ENCODE peak calls at places on chromosome 16, in seven cellular contexts. V is psoas muscle; P is naive thymus-derived CD4-positive, alpha-beta T cell; C is body of pancreas; O is mammary epithelial cell; E is AG04450; N is left ventricle myocardium inferior. K is an unnamed sample.

GRCh38 chr16:19929062-19929511 is 44.4 kb upstream of the GPRC5B start:
- DNase-seq in V (no peak), O (no peak), N (no peak), C (no peak), P (no peak), E (no peak), K (no peak)

GRCh38 chr16:68275611-68276191 is 11.4 kb downstream of the SLC7A6 start:
- DNase-seq in P (no peak), V (no peak), N (no peak), E (no peak), O (peak; percentile 87), C (no peak), K (no peak)

GRCh38 chr16:76614255-76614654 is 337.1 kb downstream of the CNTNAP4 start:
- DNase-seq in O (no peak), E (no peak), P (no peak), V (no peak), N (no peak), C (peak; percentile 46), K (no peak)

GRCh38 chr16:694863-695354 is 4.7 kb upstream of the WDR24 start:
- DNase-seq in N (no peak), C (no peak), P (no peak), O (no peak), E (no peak), V (no peak), K (no peak)

GRCh38 chr16:30005341-30006094 is 5.3 kb downstream of the DOC2A start:
- DNase-seq in P (no peak), O (no peak), N (no peak), C (peak; percentile 36), E (no peak), V (peak; percentile 72), K (no peak)

GRCh38 chr16:52446076-52446475 is 100.9 kb downstream of the TOX3 start:
- DNase-seq in E (no peak), P (no peak), O (no peak), C (no peak), V (no peak), N (no peak), K (no peak)

GRCh38 chr16:624522-625401 is 6.0 kb upstream of the WFIKKN1 start:
- DNase-seq in N (no peak), C (no peak), O (no peak), V (no peak), E (no peak), P (no peak), K (no peak)

GRCh38 chr16:77298638-77299360 is 99.6 kb downstream of the SYCE1L start:
- DNase-seq in C (no peak), N (no peak), O (peak; percentile 92), E (peak; percentile 46), P (no peak), V (no peak), K (no peak)

GRCh38 chr16:68416057-68417046 is 32.0 kb downstream of the SMPD3 start:
- DNase-seq in E (no peak), P (no peak), N (no peak), O (no peak), V (no peak), C (peak; percentile 76), K (no peak)

GRCh38 chr16:920722-921121 is 50.1 kb downstream of the LMF1 start:
- DNase-seq in O (no peak), P (no peak), V (peak; percentile 83), N (peak; percentile 35), E (no peak), C (no peak), K (no peak)

GRCh38 chr16:54069601-54070239 is 216.9 kb downstream of the IRX3 start:
- DNase-seq in E (no peak), C (no peak), N (no peak), O (no peak), P (no peak), V (no peak), K (no peak)

GRCh38 chr16:67247698-67248400 is 568 bp upstream of the FHOD1 start:
- DNase-seq in V (no peak), E (no peak), O (no peak), C (no peak), N (no peak), P (no peak), K (no peak)

GRCh38 chr16:56311208-56312027 is 113.9 kb downstream of the AMFR start:
- DNase-seq in P (no peak), C (no peak), V (no peak), O (no peak), E (no peak), N (no peak), K (no peak)

GRCh38 chr16:82641336-82641984 is 14.7 kb downstream of the CDH13 start:
- DNase-seq in C (no peak), N (no peak), P (no peak), O (peak; percentile 26), E (no peak), V (no peak), K (no peak)

GRCh38 chr16:3009568-3010390 is 2.9 kb upstream of the CLDN9 start:
- DNase-seq in O (peak; percentile 50), C (peak; percentile 84), N (no peak), V (no peak), E (no peak), P (no peak), K (peak; percentile 90)

GRCh38 chr16:3008749-3009088 is 4.0 kb upstream of the CLDN9 start:
- DNase-seq in C (no peak), N (no peak), O (no peak), V (no peak), P (no peak), E (no peak), K (no peak)

GRCh38 chr16:3004781-3005284 is 7.9 kb upstream of the CLDN9 start:
- DNase-seq in V (no peak), O (no peak), P (no peak), N (no peak), C (peak; percentile 85), E (no peak), K (peak; percentile 83)

GRCh38 chr16:3007957-3008748 is 4.6 kb upstream of the CLDN9 start:
- DNase-seq in O (no peak), N (peak; percentile 43), V (no peak), P (no peak), C (peak; percentile 59), E (no peak), K (peak; percentile 84)

DNA sequence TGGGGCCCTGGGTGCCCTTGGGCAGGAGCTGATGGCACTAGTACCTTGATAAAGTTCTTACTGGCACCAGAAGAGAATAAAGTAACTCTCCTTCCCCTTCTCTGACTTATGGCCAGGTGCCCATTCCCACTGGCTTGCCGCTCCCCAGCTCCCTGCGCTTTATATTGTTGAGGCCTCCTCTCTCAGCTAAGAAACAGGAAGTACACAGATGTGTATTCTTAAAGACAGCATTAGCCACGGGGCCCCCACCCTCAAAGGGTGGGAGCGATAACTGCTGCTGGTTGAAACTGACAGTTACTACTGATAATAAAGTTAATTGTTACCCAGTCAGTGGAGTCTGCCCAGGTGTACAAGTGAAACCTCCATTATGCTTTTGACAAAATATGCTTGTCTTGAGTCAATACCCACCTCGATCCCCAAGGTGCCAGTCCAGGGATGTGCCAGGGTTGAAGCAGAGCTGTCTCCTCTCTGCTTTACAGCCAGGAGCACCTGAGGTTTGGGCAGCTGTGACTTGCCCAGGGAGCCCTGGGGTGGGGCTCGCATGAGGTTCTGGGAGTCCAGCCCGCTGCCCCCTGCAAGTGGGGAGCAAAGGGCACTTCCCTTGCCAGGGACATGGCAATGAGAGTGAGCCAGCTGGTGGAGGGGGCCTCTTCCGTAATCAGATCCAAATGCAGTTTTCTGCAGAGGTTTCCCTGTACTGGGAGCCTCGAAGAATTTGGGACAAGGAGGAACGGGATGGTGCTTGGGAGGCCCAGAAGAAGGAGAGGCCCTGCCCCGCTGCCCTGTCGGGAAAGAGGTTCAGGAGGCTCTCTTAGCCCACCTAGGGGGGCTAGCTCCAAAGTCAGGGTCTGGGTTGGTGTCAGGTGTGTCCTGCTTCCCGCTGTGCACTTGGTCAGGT is 5.4 kb upstream of the CLDN9 start:
- DNase-seq in O (no peak), C (peak; percentile 85), V (no peak), P (no peak), N (no peak), E (no peak), K (no peak)
- H3K27ac ChIP-seq in O (no peak overlapping the region), C (peak overlapping the region; percentile 94), V (no peak overlapping the region), P (no peak overlapping the region), N (no peak overlapping the region), E (no peak overlapping the region), K (peak overlapping the region; percentile 45)

GRCh38 chr16:10877472-10877946 is 507 bp downstream of the CIITA start:
- DNase-seq in P (no peak), V (no peak), E (no peak), C (no peak), N (no peak), O (no peak), K (peak; percentile 42)
- H3K4me3 ChIP-seq in P (peak overlapping the region; percentile 47), V (peak overlapping the region; percentile 73), E (no peak overlapping the region), C (no peak overlapping the region), N (peak overlapping the region; percentile 76), O (no peak overlapping the region), K (peak overlapping the region; percentile 66)

DNA sequence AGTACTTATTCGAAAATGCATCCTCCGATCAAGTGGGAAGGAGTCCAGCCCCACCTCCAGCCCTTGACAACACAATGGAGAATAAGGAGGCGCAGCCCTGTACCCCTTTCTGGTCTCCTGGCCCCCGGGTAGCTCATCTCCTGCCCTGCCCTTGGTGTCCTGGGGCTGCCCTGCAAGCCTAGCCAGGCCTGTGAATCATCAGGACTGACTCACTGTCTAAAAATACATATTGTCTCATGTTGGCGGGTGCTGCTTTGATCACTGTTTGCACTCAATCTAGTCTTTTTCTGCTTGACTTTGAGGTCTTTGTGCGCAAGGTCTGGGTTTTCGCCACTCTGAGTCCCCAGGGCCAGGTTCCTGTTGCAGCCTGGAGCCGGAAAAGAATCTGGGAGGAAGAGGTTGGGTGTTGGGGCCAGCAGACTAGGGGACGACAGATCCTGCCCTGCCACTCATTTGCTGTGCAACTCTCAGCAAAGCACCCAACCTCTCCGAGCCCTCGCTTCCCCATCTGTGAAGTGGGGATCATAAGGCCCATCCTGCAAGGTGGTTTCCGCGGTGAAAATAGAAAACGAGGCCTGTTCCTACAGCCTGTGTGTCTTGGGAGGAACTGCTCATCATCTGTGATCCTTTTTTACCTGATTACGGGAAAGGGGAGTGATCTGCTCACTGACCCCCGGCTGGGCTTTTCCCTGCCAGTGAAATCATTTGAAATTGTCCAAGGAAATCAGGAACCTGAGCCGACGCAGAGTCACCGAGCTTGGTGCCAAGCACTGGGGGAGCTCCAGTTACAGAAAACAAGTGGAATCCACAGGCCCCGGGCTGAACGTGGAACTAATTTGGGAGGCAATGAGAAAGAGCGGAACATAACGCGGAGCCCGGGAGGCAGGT is 230.4 kb downstream of the PARN start:
- DNase-seq in O (peak; percentile 68), E (no peak), C (no peak), N (peak; percentile 33), P (no peak), V (peak; percentile 82), K (no peak)
- H3K27ac ChIP-seq in O (peak overlapping the region; percentile 21), E (peak overlapping the region; percentile 87), C (no peak overlapping the region), N (peak overlapping the region; percentile 70), P (no peak overlapping the region), V (peak overlapping the region; percentile 95), K (no peak overlapping the region)

DNA sequence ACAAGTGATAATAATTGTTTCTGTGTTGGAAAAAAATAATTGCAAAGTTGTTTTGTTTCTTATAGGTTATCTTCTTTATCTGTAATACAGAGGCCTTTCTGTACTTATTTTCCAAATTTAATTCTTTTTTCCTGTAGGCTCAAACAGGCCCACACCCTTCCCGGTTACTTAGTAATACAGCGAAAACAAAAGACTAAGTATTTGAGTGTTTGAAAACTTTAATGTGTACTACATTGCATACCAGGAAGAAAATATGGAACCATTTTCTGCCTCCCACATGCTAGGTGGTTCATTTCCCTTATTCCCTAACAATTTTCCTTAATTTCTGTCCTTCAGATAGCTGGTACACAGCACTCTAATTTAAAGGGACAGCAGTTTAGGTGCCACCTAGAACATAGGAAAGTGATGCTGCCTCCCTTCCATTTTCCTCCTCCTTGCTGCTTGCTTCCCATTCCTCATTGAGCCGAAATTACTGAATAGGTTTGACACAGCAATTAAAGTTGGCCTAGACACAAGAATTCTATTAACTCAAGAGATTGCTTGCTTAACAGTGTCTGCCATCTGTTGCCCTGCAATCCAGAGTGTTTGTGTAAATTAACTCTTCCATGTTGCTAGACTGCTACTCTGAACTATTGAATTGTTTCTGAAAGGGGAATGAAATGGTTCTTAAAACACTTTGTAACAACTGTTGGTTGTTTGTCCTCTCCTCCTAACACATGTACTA is 24.2 kb downstream of the CYB5B start:
- DNase-seq in C (peak; percentile 17), V (no peak), O (no peak), N (no peak), E (no peak), P (no peak), K (no peak)
- H3K4me3 ChIP-seq in C (no peak overlapping the region), V (no peak overlapping the region), O (no peak overlapping the region), N (peak overlapping the region; percentile 12), E (no peak overlapping the region), P (no peak overlapping the region), K (no peak overlapping the region)

K was measured in upper lobe of right lung.